ENCODE peak calls at places on chromosomes 16 and 17, in six cellular contexts. Q is IMR-90, I is mesenchymal stem cell, A is mesendoderm, Z is neuronal stem cell, J is trophoblast cell. T is an unnamed sample.
A peak's percentile ranks its signal among the peaks of the same experiment; 100 is the strongest.

GRCh38 chr17:39800540-39800939 is 62.8 kb downstream of the GRB7 start:
- DNase-seq in Q (no peak), I (no peak), A (no peak), Z (no peak), J (no peak), T (no peak)

GRCh38 chr17:3990391-3991127 is 26.3 kb upstream of the ATP2A3 start:
- DNase-seq in Q (peak; percentile 22), I (no peak), A (no peak), Z (no peak), J (no peak), T (no peak)

GRCh38 chr17:73760186-73760758 is 116.0 kb upstream of the SDK2 start:
- DNase-seq in Q (no peak), I (no peak), A (peak; percentile 81), Z (no peak), J (no peak), T (no peak)

GRCh38 chr16:75754126-75754525 is 27.8 kb upstream of the CPHXL start:
- DNase-seq in Q (peak; percentile 45), I (peak; percentile 88), A (no peak), Z (no peak), J (peak; percentile 22), T (no peak)

GRCh38 chr17:17749921-17750320 is 68.7 kb downstream of the RAI1 start:
- DNase-seq in Q (peak; percentile 43), I (peak; percentile 63), A (peak; percentile 95), Z (peak; percentile 76), J (peak; percentile 73), T (peak; percentile 69)

GRCh38 chr17:73800893-73801292 is 156.6 kb upstream of the SDK2 start:
- DNase-seq in Q (no peak), I (no peak), A (no peak), Z (no peak), J (no peak), T (no peak)

GRCh38 chr17:63039899-63040602 is 74.0 kb downstream of the TANC2 start:
- DNase-seq in Q (peak; percentile 56), I (peak; percentile 39), A (no peak), Z (no peak), J (no peak), T (no peak)

GRCh38 chr17:2995362-2995761 is 68.0 kb downstream of the OR1D5 start:
- DNase-seq in Q (no peak), I (no peak), A (no peak), Z (no peak), J (peak; percentile 14), T (no peak)

GRCh38 chr17:27545562-27546229 is 85.3 kb upstream of the LGALS9 start:
- DNase-seq in Q (peak; percentile 51), I (peak; percentile 86), A (no peak), Z (no peak), J (no peak), T (no peak)

GRCh38 chr16:50183316-50183715 is 30.2 kb downstream of the TENT4B start:
- DNase-seq in Q (peak; percentile 78), I (peak; percentile 36), A (no peak), Z (no peak), J (peak; percentile 60), T (no peak)
- H3K36me3 ChIP-seq in Q (no peaks in the 10 kb centered on the region), I (no peaks in the 10 kb centered on the region), A (no peaks in the 10 kb centered on the region), Z (no peaks in the 10 kb centered on the region), J (no peaks in the 10 kb centered on the region), T (no peaks in the 10 kb centered on the region)

GRCh38 chr16:87033021-87033471 is 284.1 kb downstream of the C16orf95 start:
- DNase-seq in Q (no peak), I (no peak), A (no peak), Z (no peak), J (no peak), T (no peak)
- H2AK5ac ChIP-seq in Q (no peak overlapping the region), I (no peak overlapping the region), A (no peak overlapping the region), Z (peak overlapping the region; percentile 94), J (no peak overlapping the region), T (no peak overlapping the region)

GRCh38 chr17:35596072-35596471 is 8.9 kb downstream of the AP2B1 start:
- DNase-seq in Q (no peak), I (no peak), A (no peak), Z (no peak), J (no peak), T (no peak)
- H3K36me3 ChIP-seq in Q (peaks cover 36% of the 10 kb centered on the region), I (peaks cover 69% of the 10 kb centered on the region), A (no peaks in the 10 kb centered on the region), Z (peaks cover 80% of the 10 kb centered on the region), J (peaks cover 17% of the 10 kb centered on the region), T (peaks cover 48% of the 10 kb centered on the region)

GRCh38 chr17:60600490-60601431 is 768 bp downstream of the PPM1D start:
- DNase-seq in Q (peak; percentile 85), I (peak; percentile 93), A (peak; percentile 89), Z (peak; percentile 65), J (peak; percentile 92), T (no peak)

GRCh38 chr17:60597297-60597696 is 2.7 kb upstream of the PPM1D start:
- DNase-seq in Q (no peak), I (no peak), A (no peak), Z (no peak), J (no peak), T (no peak)

GRCh38 chr17:60598001-60598736 is 1.8 kb upstream of the PPM1D start:
- DNase-seq in Q (no peak), I (no peak), A (no peak), Z (no peak), J (peak; percentile 14), T (no peak)

GRCh38 chr17:60599620-60600489 is at the start of gene PPM1D:
- DNase-seq in Q (peak; percentile 99), I (peak; percentile 98), A (peak; percentile 99), Z (peak; percentile 99), J (peak; percentile 100), T (peak; percentile 99)

GRCh38 chr17:60599220-60599619 is 773 bp upstream of the PPM1D start:
- DNase-seq in Q (no peak), I (no peak), A (no peak), Z (no peak), J (peak; percentile 12), T (no peak)
- H2AK5ac ChIP-seq in Q (peak overlapping the region; percentile 59), I (no peak overlapping the region), A (no peak overlapping the region), Z (no peak overlapping the region), J (no peak overlapping the region), T (peak overlapping the region; percentile 17)

GRCh38 chr16:28140788-28141618 is 70.8 kb downstream of the XPO6 start:
- DNase-seq in Q (no peak), I (peak; percentile 43), A (no peak), Z (no peak), J (no peak), T (no peak)

GRCh38 chr16:28151180-28151579 is 60.6 kb downstream of the XPO6 start:
- DNase-seq in Q (no peak), I (no peak), A (no peak), Z (no peak), J (no peak), T (no peak)

GRCh38 chr16:28149016-28149888 is 62.5 kb downstream of the XPO6 start:
- DNase-seq in Q (peak; percentile 22), I (peak; percentile 16), A (no peak), Z (no peak), J (peak; percentile 13), T (no peak)

GRCh38 chr16:28146536-28146935 is 65.2 kb downstream of the XPO6 start:
- DNase-seq in Q (no peak), I (no peak), A (peak; percentile 77), Z (no peak), J (no peak), T (no peak)
- H3K36me3 ChIP-seq in Q (peaks cover 50% of the 10 kb centered on the region), I (peaks cover 93% of the 10 kb centered on the region), A (peaks cover 3% of the 10 kb centered on the region), Z (peaks cover 99% of the 10 kb centered on the region), J (peaks cover 7% of the 10 kb centered on the region), T (peaks cover 46% of the 10 kb centered on the region)

DNA sequence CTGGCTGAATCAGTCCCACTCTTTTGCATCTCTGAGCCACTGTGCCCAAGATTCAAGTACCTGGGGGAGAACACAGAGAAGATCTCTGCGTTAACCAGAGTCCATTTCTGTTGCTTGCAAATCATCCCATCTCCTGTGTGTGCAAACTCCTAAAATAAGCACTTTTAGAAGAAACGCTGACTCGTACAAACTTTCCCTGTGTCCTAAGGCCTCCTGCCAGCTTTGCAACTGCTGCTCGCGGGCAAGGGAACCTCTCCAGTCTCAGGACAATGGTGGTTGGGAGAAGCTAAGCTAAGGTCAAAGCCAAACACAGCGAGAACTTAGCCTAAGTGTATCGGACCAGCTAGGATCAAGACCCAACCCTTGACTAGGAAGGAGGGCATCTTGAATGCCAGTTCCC is 18.1 kb downstream of the BMERB1 start:
- DNase-seq in Q (no peak), I (no peak), A (no peak), Z (no peak), J (no peak), T (no peak)
- H2AK5ac ChIP-seq in Q (peak overlapping the region; percentile 35), I (no peak overlapping the region), A (no peak overlapping the region), Z (no peak overlapping the region), J (no peak overlapping the region), T (no peak overlapping the region)